ENCODE peak calls at places on chromosomes 2 and 18, in ten cellular contexts. W is uterus, M is body of pancreas, I is prostate gland, V is lower leg skin, B is sigmoid colon, E is transverse colon, O is adrenal gland, X is right lobe of liver, Y is IMR-90. N is an unnamed sample.

GRCh38 chr2:151972176-151973012 is 126.5 kb downstream of the CACNB4 start:
- DNase-seq in W (no peak), M (no peak), I (no peak), V (no peak), B (no peak), E (no peak), O (no peak), X (no peak), Y (no peak), N (no peak)

GRCh38 chr18:78979058-78979680 is 449 bp upstream of the SALL3 start:
- DNase-seq in W (no peak), M (no peak), I (peak; percentile 76), V (no peak), B (no peak), E (no peak), O (no peak), X (no peak), Y (no peak), N (no peak)

GRCh38 chr2:7646661-7647060 is 729.4 kb downstream of the RNF144A start:
- DNase-seq in W (no peak), M (no peak), I (no peak), V (no peak), B (no peak), E (no peak), O (no peak), X (no peak), Y (no peak), N (no peak)

GRCh38 chr2:38076250-38076709 is 329 bp upstream of the CYP1B1 start:
- DNase-seq in W (peak; percentile 83), M (peak; percentile 68), I (peak; percentile 75), V (peak; percentile 62), B (peak; percentile 90), E (peak; percentile 64), O (peak; percentile 87), X (peak; percentile 85), Y (peak; percentile 68), N (peak; percentile 87)

GRCh38 chr18:1050012-1050657 is 145.5 kb downstream of the ADCYAP1 start:
- DNase-seq in W (no peak), M (no peak), I (no peak), V (no peak), B (no peak), E (no peak), O (no peak), X (no peak), Y (no peak), N (no peak)

GRCh38 chr18:3048121-3048520 is 35.2 kb upstream of the LPIN2 start:
- DNase-seq in W (no peak), M (no peak), I (no peak), V (no peak), B (no peak), E (no peak), O (no peak), X (no peak), Y (no peak), N (no peak)

GRCh38 chr18:47983946-47984345 is 53.5 kb upstream of the SMAD2 start:
- DNase-seq in W (no peak), M (no peak), I (no peak), V (no peak), B (no peak), E (no peak), O (no peak), X (no peak), Y (no peak), N (no peak)

GRCh38 chr2:12131975-12132374 is 385.5 kb downstream of the LPIN1 start:
- DNase-seq in W (no peak), M (no peak), I (no peak), V (peak; percentile 18), B (no peak), E (no peak), O (no peak), X (no peak), Y (peak; percentile 57), N (no peak)

GRCh38 chr18:23135679-23136325 is 517 bp downstream of the CABLES1 start:
- DNase-seq in W (peak; percentile 49), M (peak; percentile 52), I (no peak), V (no peak), B (no peak), E (peak; percentile 40), O (no peak), X (peak; percentile 55), Y (no peak), N (peak; percentile 54)

GRCh38 chr2:157326683-157327082 is 1.1 kb upstream of the ERMN start:
- DNase-seq in W (no peak), M (no peak), I (no peak), V (no peak), B (no peak), E (no peak), O (no peak), X (no peak), Y (no peak), N (no peak)

GRCh38 chr2:230657462-230657861 is 55.2 kb upstream of the CAB39 start:
- DNase-seq in W (no peak), M (no peak), I (no peak), V (no peak), B (no peak), E (no peak), O (no peak), X (no peak), Y (no peak), N (no peak)

GRCh38 chr2:230658577-230658876 is 54.1 kb upstream of the CAB39 start:
- DNase-seq in W (no peak), M (no peak), I (no peak), V (no peak), B (no peak), E (no peak), O (no peak), X (no peak), Y (no peak), N (no peak)

GRCh38 chr2:230657906-230658305 is 54.7 kb upstream of the CAB39 start:
- DNase-seq in W (no peak), M (no peak), I (no peak), V (no peak), B (no peak), E (no peak), O (no peak), X (no peak), Y (no peak), N (no peak)

GRCh38 chr2:230660294-230661060 is 52.2 kb upstream of the CAB39 start:
- DNase-seq in W (no peak), M (peak; percentile 23), I (no peak), V (peak; percentile 46), B (peak; percentile 75), E (peak; percentile 79), O (peak; percentile 56), X (peak; percentile 40), Y (no peak), N (no peak)

GRCh38 chr2:230658877-230659652 is 53.6 kb upstream of the CAB39 start:
- DNase-seq in W (no peak), M (no peak), I (no peak), V (no peak), B (no peak), E (no peak), O (no peak), X (no peak), Y (no peak), N (no peak)
- TF ChIP-seq POLR2A in W (no peak), M (no peak), I (no peak), V (no peak), B (no peak), E (no peak), O (no peak), X (no peak), Y (no peak), N (no peak)

GRCh38 chr2:159614534-159615186 is 1.7 kb downstream of the BAZ2B start:
- DNase-seq in W (no peak), M (no peak), I (no peak), V (no peak), B (no peak), E (no peak), O (no peak), X (no peak), Y (peak; percentile 67), N (no peak)
- TF ChIP-seq POLR2A in W (no peak), M (no peak), I (no peak), V (no peak), B (no peak), E (no peak), O (peak; percentile 43), X (no peak), Y (no peak), N (no peak)

GRCh38 chr2:70094978-70095832 is 7.9 kb downstream of the PCBP1 start:
- DNase-seq in W (peak; percentile 54), M (peak; percentile 80), I (peak; percentile 81), V (peak; percentile 81), B (peak; percentile 81), E (peak; percentile 58), O (peak; percentile 68), X (peak; percentile 65), Y (peak; percentile 67), N (peak; percentile 77)
- TF ChIP-seq POLR2A in W (peak; percentile 28), M (peak; percentile 54), I (peak; percentile 68), V (peak; percentile 21), B (no peak), E (peak; percentile 55), O (peak; percentile 54), X (peak; percentile 92), Y (no peak), N (no peak)

GRCh38 chr2:112275314-112275886 is at the start of gene ZC3H6:
- DNase-seq in W (peak; percentile 100), M (peak; percentile 99), I (peak; percentile 98), V (peak; percentile 99), B (peak; percentile 99), E (peak; percentile 100), O (peak; percentile 99), X (peak; percentile 99), Y (peak; percentile 98), N (peak; percentile 99)
- TF ChIP-seq POLR2A in W (peak; percentile 96), M (peak; percentile 96), I (peak; percentile 93), V (peak; percentile 36), B (peak; percentile 91), E (peak; percentile 89), O (peak; percentile 99), X (peak; percentile 99), Y (peak; percentile 92), N (peak; percentile 34)

N was measured in suprapubic skin.